ENCODE peak calls at places on chromosomes 6 and 20, in nine cellular contexts. K, J, O, X, U, V, D, L and P are unnamed samples.

GRCh38 chr6:128432394-128432793 is 88.0 kb downstream of the PTPRK start:
- DNase-seq in K (peak; percentile 43), J (no peak), O (no peak), X (no peak), U (no peak), V (no peak), D (no peak), L (no peak), P (no peak)

GRCh38 chr6:156379946-156380707 is 397.1 kb upstream of the ARID1B start:
- DNase-seq in K (peak; percentile 39), J (no peak), O (no peak), X (no peak), U (no peak), V (no peak), D (no peak), L (no peak), P (peak; percentile 18)

GRCh38 chr20:51591871-51592270 is 49.4 kb upstream of the NFATC2 start:
- DNase-seq in K (no peak), J (no peak), O (no peak), X (no peak), U (no peak), V (no peak), D (no peak), L (no peak), P (no peak)

GRCh38 chr6:154448448-154449096 is 61.9 kb downstream of the CNKSR3 start:
- DNase-seq in K (peak; percentile 76), J (peak; percentile 57), O (no peak), X (no peak), U (no peak), V (peak; percentile 51), D (no peak), L (no peak), P (peak; percentile 39)

GRCh38 chr6:38391909-38392614 is 247.7 kb downstream of the BTBD9 start:
- DNase-seq in K (peak; percentile 22), J (no peak), O (no peak), X (no peak), U (no peak), V (no peak), D (no peak), L (no peak), P (no peak)

GRCh38 chr6:31005249-31006020 is 4.8 kb upstream of the MUC22 start:
- DNase-seq in K (no peak), J (no peak), O (no peak), X (no peak), U (no peak), V (no peak), D (no peak), L (no peak), P (no peak)

GRCh38 chr6:124877468-124877867 is 84.8 kb upstream of the RNF217 start:
- DNase-seq in K (no peak), J (no peak), O (no peak), X (no peak), U (no peak), V (no peak), D (no peak), L (no peak), P (no peak)

GRCh38 chr6:143936347-143936746 is 71.7 kb downstream of the PLAGL1 start:
- DNase-seq in K (no peak), J (no peak), O (no peak), X (no peak), U (no peak), V (no peak), D (no peak), L (no peak), P (no peak)

GRCh38 chr6:87213364-87213763 is 58.0 kb downstream of the ZNF292 start:
- DNase-seq in K (no peak), J (no peak), O (no peak), X (no peak), U (no peak), V (no peak), D (no peak), L (no peak), P (no peak)